ENCODE peak calls at places on chromosomes 13 and 19, in seven cellular contexts. One of them, this sample, is unnamed.

GRCh38 chr19:40387151-40387550 is 2.8 kb downstream of the HIPK4 start:
- DNase-seq in spleen: no peak
- DNase-seq in endothelial cell: no peak
- DNase-seq in pancreas: no peak
- DNase-seq in AG10803: no peak
- DNase-seq in epithelial cell of esophagus: no peak
- DNase-seq in lower lobe of right lung: no peak
- DNase-seq in this sample: no peak

GRCh38 chr13:93700115-93700514 is 473.5 kb downstream of the GPC6 start:
- DNase-seq in spleen: no peak
- DNase-seq in endothelial cell: no peak
- DNase-seq in pancreas: no peak
- DNase-seq in AG10803: no peak
- DNase-seq in epithelial cell of esophagus: no peak
- DNase-seq in lower lobe of right lung: no peak
- DNase-seq in this sample: no peak

GRCh38 chr19:11480081-11480926 is 542 bp downstream of the ELAVL3 start:
- DNase-seq in spleen: no peak
- DNase-seq in endothelial cell: no peak
- DNase-seq in pancreas: no peak
- DNase-seq in AG10803: no peak
- DNase-seq in epithelial cell of esophagus: no peak
- DNase-seq in lower lobe of right lung: no peak
- DNase-seq in this sample: no peak

GRCh38 chr19:7497292-7497691 is 8.5 kb upstream of the PEX11G start:
- DNase-seq in spleen: no peak
- DNase-seq in endothelial cell: peak; percentile 34
- DNase-seq in pancreas: no peak
- DNase-seq in AG10803: no peak
- DNase-seq in epithelial cell of esophagus: no peak
- DNase-seq in lower lobe of right lung: no peak
- DNase-seq in this sample: peak; percentile 41

GRCh38 chr19:38394488-38394887 is 6.0 kb downstream of the SPRED3 start:
- DNase-seq in spleen: peak; percentile 83
- DNase-seq in endothelial cell: peak; percentile 65
- DNase-seq in pancreas: no peak
- DNase-seq in AG10803: no peak
- DNase-seq in epithelial cell of esophagus: peak; percentile 57
- DNase-seq in lower lobe of right lung: no peak
- DNase-seq in this sample: peak; percentile 84

GRCh38 chr19:50383307-50383851 is 768 bp upstream of the POLD1 start:
- DNase-seq in spleen: no peak
- DNase-seq in endothelial cell: no peak
- DNase-seq in pancreas: no peak
- DNase-seq in AG10803: no peak
- DNase-seq in epithelial cell of esophagus: no peak
- DNase-seq in lower lobe of right lung: no peak
- DNase-seq in this sample: no peak

GRCh38 chr19:3146677-3147100 is 10.9 kb downstream of the GNA15 start:
- DNase-seq in spleen: peak; percentile 90
- DNase-seq in endothelial cell: peak; percentile 61
- DNase-seq in pancreas: no peak
- DNase-seq in AG10803: no peak
- DNase-seq in epithelial cell of esophagus: no peak
- DNase-seq in lower lobe of right lung: peak; percentile 77
- DNase-seq in this sample: no peak

GRCh38 chr19:12837225-12837624 is 1.1 kb upstream of the MAST1 start:
- DNase-seq in spleen: no peak
- DNase-seq in endothelial cell: no peak
- DNase-seq in pancreas: no peak
- DNase-seq in AG10803: no peak
- DNase-seq in epithelial cell of esophagus: peak; percentile 72
- DNase-seq in lower lobe of right lung: no peak
- DNase-seq in this sample: no peak

GRCh38 chr19:46101293-46101692 is 23.2 kb downstream of the IGFL3 start:
- DNase-seq in spleen: no peak
- DNase-seq in endothelial cell: no peak
- DNase-seq in pancreas: no peak
- DNase-seq in AG10803: no peak
- DNase-seq in epithelial cell of esophagus: no peak
- DNase-seq in lower lobe of right lung: no peak
- DNase-seq in this sample: no peak

GRCh38 chr13:105414639-105415038 is 1120.8 kb downstream of the EFNB2 start:
- DNase-seq in spleen: no peak
- DNase-seq in endothelial cell: no peak
- DNase-seq in pancreas: no peak
- DNase-seq in AG10803: no peak
- DNase-seq in epithelial cell of esophagus: no peak
- DNase-seq in lower lobe of right lung: no peak
- DNase-seq in this sample: no peak

GRCh38 chr19:4292515-4292914 is 9.7 kb downstream of the TMIGD2 start:
- DNase-seq in spleen: no peak
- DNase-seq in endothelial cell: no peak
- DNase-seq in pancreas: no peak
- DNase-seq in AG10803: no peak
- DNase-seq in epithelial cell of esophagus: no peak
- DNase-seq in lower lobe of right lung: no peak
- DNase-seq in this sample: no peak

GRCh38 chr19:38559428-38560401 is 58.0 kb downstream of the MAP4K1 start:
- DNase-seq in spleen: peak; percentile 69
- DNase-seq in endothelial cell: no peak
- DNase-seq in pancreas: no peak
- DNase-seq in AG10803: peak; percentile 2
- DNase-seq in epithelial cell of esophagus: peak; percentile 97
- DNase-seq in lower lobe of right lung: peak; percentile 4
- DNase-seq in this sample: peak; percentile 83

GRCh38 chr19:18098891-18099622 is 1.5 kb downstream of the MAST3 start:
- DNase-seq in spleen: peak; percentile 92
- DNase-seq in endothelial cell: no peak
- DNase-seq in pancreas: peak; percentile 70
- DNase-seq in AG10803: no peak
- DNase-seq in epithelial cell of esophagus: no peak
- DNase-seq in lower lobe of right lung: peak; percentile 53
- DNase-seq in this sample: peak; percentile 85

GRCh38 chr19:42051166-42052115 is 18.6 kb downstream of the GRIK5 start:
- DNase-seq in spleen: no peak
- DNase-seq in endothelial cell: no peak
- DNase-seq in pancreas: no peak
- DNase-seq in AG10803: no peak
- DNase-seq in epithelial cell of esophagus: peak; percentile 100
- DNase-seq in lower lobe of right lung: no peak
- DNase-seq in this sample: no peak

GRCh38 chr13:39618546-39618945 is 15.6 kb upstream of the LHFPL6 start:
- DNase-seq in spleen: no peak
- DNase-seq in endothelial cell: no peak
- DNase-seq in pancreas: no peak
- DNase-seq in AG10803: no peak
- DNase-seq in epithelial cell of esophagus: no peak
- DNase-seq in lower lobe of right lung: no peak
- DNase-seq in this sample: no peak

GRCh38 chr19:38900220-38900629 is 456 bp downstream of the NFKBIB start:
- DNase-seq in spleen: no peak
- DNase-seq in endothelial cell: no peak
- DNase-seq in pancreas: no peak
- DNase-seq in AG10803: no peak
- DNase-seq in epithelial cell of esophagus: peak; percentile 65
- DNase-seq in lower lobe of right lung: no peak
- DNase-seq in this sample: no peak

GRCh38 chr13:99005609-99006008 is 27.7 kb upstream of the DOCK9 start:
- DNase-seq in spleen: no peak
- DNase-seq in endothelial cell: no peak
- DNase-seq in pancreas: no peak
- DNase-seq in AG10803: no peak
- DNase-seq in epithelial cell of esophagus: no peak
- DNase-seq in lower lobe of right lung: no peak
- DNase-seq in this sample: no peak

GRCh38 chr19:5686647-5687359 is 3.3 kb upstream of the RPL36 start:
- DNase-seq in spleen: peak; percentile 100
- DNase-seq in endothelial cell: peak; percentile 100
- DNase-seq in pancreas: peak; percentile 100
- DNase-seq in AG10803: peak; percentile 85
- DNase-seq in epithelial cell of esophagus: peak; percentile 94
- DNase-seq in lower lobe of right lung: peak; percentile 99
- DNase-seq in this sample: peak; percentile 100

GRCh38 chr19:5684694-5685430 is 4.0 kb downstream of the HSD11B1L start:
- DNase-seq in spleen: no peak
- DNase-seq in endothelial cell: no peak
- DNase-seq in pancreas: no peak
- DNase-seq in AG10803: no peak
- DNase-seq in epithelial cell of esophagus: no peak
- DNase-seq in lower lobe of right lung: peak; percentile 45
- DNase-seq in this sample: no peak

GRCh38 chr19:5686326-5686646 is 3.8 kb upstream of the RPL36 start:
- DNase-seq in spleen: no peak
- DNase-seq in endothelial cell: no peak
- DNase-seq in pancreas: no peak
- DNase-seq in AG10803: no peak
- DNase-seq in epithelial cell of esophagus: no peak
- DNase-seq in lower lobe of right lung: no peak
- DNase-seq in this sample: no peak

GRCh38 chr19:5690125-5690954 is at the start of gene RPL36:
- DNase-seq in spleen: peak; percentile 100
- DNase-seq in endothelial cell: peak; percentile 100
- DNase-seq in pancreas: peak; percentile 100
- DNase-seq in AG10803: peak; percentile 94
- DNase-seq in epithelial cell of esophagus: peak; percentile 97
- DNase-seq in lower lobe of right lung: peak; percentile 99
- DNase-seq in this sample: peak; percentile 98

GRCh38 chr19:5687360-5688198 is 2.5 kb upstream of the RPL36 start:
- DNase-seq in spleen: no peak
- DNase-seq in endothelial cell: no peak
- DNase-seq in pancreas: peak; percentile 70
- DNase-seq in AG10803: no peak
- DNase-seq in epithelial cell of esophagus: no peak
- DNase-seq in lower lobe of right lung: peak; percentile 55
- DNase-seq in this sample: no peak
- TF ChIP-seq CTCF in spleen: no peak
- TF ChIP-seq CTCF in endothelial cell: peak; percentile 25
- TF ChIP-seq CTCF in pancreas: no peak
- TF ChIP-seq CTCF in AG10803: peak; percentile 0
- TF ChIP-seq CTCF in epithelial cell of esophagus: no peak
- TF ChIP-seq CTCF in lower lobe of right lung: no peak
- TF ChIP-seq CTCF in this sample: no peak

GRCh38 chr13:97975851-97976550 is 22.5 kb downstream of the IPO5 start:
- DNase-seq in spleen: peak; percentile 97
- DNase-seq in endothelial cell: peak; percentile 93
- DNase-seq in pancreas: peak; percentile 95
- DNase-seq in AG10803: peak; percentile 82
- DNase-seq in epithelial cell of esophagus: peak; percentile 87
- DNase-seq in lower lobe of right lung: peak; percentile 66
- DNase-seq in this sample: peak; percentile 99
- TF ChIP-seq CTCF in spleen: peak; percentile 6
- TF ChIP-seq CTCF in endothelial cell: no peak
- TF ChIP-seq CTCF in pancreas: no peak
- TF ChIP-seq CTCF in AG10803: no peak
- TF ChIP-seq CTCF in epithelial cell of esophagus: no peak
- TF ChIP-seq CTCF in lower lobe of right lung: no peak
- TF ChIP-seq CTCF in this sample: no peak

DNA sequence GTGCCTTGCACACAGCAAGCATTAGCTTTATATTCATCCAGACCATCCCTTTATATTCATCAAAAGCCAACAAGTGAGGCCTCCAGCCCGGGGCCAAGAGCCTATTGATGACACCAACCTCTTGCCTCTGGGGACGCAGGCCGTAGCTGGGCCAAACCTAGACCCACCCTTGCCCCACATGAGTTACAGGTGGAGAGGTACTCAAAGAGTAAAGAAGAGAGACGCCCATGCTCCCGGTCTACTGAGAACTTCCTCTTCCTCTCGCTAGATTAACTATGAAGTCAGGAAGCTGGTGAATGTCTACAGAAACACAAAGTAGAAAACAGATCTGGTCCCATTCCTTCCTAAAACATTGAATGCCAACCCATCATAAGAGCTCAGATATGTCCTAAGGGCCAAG is 3.8 kb upstream of the MLNR start:
- DNase-seq in spleen: no peak
- DNase-seq in endothelial cell: no peak
- DNase-seq in pancreas: no peak
- DNase-seq in AG10803: no peak
- DNase-seq in epithelial cell of esophagus: no peak
- DNase-seq in lower lobe of right lung: no peak
- DNase-seq in this sample: no peak
- TF ChIP-seq CTCF in spleen: no peak
- TF ChIP-seq CTCF in endothelial cell: no peak
- TF ChIP-seq CTCF in pancreas: no peak
- TF ChIP-seq CTCF in AG10803: no peak
- TF ChIP-seq CTCF in epithelial cell of esophagus: no peak
- TF ChIP-seq CTCF in lower lobe of right lung: no peak
- TF ChIP-seq CTCF in this sample: no peak

GRCh38 chr19:30361721-30362120 is 10.5 kb upstream of the ZNF536 start:
- DNase-seq in spleen: no peak
- DNase-seq in endothelial cell: no peak
- DNase-seq in pancreas: no peak
- DNase-seq in AG10803: no peak
- DNase-seq in epithelial cell of esophagus: no peak
- DNase-seq in lower lobe of right lung: no peak
- DNase-seq in this sample: no peak

GRCh38 chr19:30359936-30360335 is 12.2 kb upstream of the ZNF536 start:
- DNase-seq in spleen: no peak
- DNase-seq in endothelial cell: no peak
- DNase-seq in pancreas: no peak
- DNase-seq in AG10803: no peak
- DNase-seq in epithelial cell of esophagus: no peak
- DNase-seq in lower lobe of right lung: no peak
- DNase-seq in this sample: no peak

GRCh38 chr19:30358821-30359580 is 13.2 kb upstream of the ZNF536 start:
- DNase-seq in spleen: no peak
- DNase-seq in endothelial cell: no peak
- DNase-seq in pancreas: no peak
- DNase-seq in AG10803: no peak
- DNase-seq in epithelial cell of esophagus: no peak
- DNase-seq in lower lobe of right lung: no peak
- DNase-seq in this sample: no peak

GRCh38 chr19:30361107-30361447 is 11.1 kb upstream of the ZNF536 start:
- DNase-seq in spleen: no peak
- DNase-seq in endothelial cell: no peak
- DNase-seq in pancreas: no peak
- DNase-seq in AG10803: no peak
- DNase-seq in epithelial cell of esophagus: no peak
- DNase-seq in lower lobe of right lung: no peak
- DNase-seq in this sample: no peak

DNA sequence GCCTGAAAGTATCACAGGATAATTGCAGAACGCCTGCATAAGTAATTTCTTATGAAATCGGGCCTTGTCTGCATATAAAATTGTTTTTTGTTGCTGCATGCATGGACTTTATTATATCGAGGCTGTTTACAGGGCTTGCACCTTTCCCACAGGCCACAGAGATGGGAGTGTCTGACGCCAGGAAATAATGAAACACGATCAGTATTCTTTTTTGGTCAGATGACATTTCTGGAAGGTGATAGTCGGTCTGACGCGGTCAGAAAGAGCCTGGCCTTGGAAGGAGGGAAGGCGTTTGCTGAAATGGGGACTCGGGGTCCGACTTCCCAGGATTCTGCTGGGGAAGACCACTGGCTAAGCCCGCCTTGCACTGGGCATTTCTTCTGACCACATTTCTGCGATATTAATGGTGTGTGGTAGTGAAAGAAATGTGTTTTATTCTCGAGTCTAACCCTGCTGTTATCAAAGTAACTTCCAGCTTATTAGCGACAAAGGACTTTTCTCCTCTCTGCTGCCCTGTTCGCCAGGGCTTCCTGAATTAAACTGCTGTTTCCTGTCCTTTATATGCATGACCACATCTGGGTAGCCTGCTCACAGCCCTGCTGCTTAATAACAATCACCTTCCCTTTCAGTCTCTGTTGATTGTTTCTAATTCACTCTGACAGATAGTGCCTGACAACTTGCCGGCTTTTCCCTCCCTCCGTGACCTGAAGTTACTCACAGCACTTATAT is 11.6 kb upstream of the ZNF536 start:
- DNase-seq in spleen: no peak
- DNase-seq in endothelial cell: peak; percentile 35
- DNase-seq in pancreas: no peak
- DNase-seq in AG10803: peak; percentile 21
- DNase-seq in epithelial cell of esophagus: no peak
- DNase-seq in lower lobe of right lung: no peak
- DNase-seq in this sample: no peak
- TF ChIP-seq CTCF in spleen: no peak
- TF ChIP-seq CTCF in endothelial cell: no peak
- TF ChIP-seq CTCF in pancreas: no peak
- TF ChIP-seq CTCF in AG10803: no peak
- TF ChIP-seq CTCF in epithelial cell of esophagus: no peak
- TF ChIP-seq CTCF in lower lobe of right lung: no peak
- TF ChIP-seq CTCF in this sample: no peak

This sample was measured in GM13977.